ENCODE peak calls at places on chromosomes 5 and 9, in four cellular contexts. Y, Q, E and B are unnamed samples.
A peak's percentile ranks its signal among the peaks of the same experiment; 100 is the strongest.

GRCh38 chr5:177332031-177332895 is 19.2 kb downstream of the LMAN2 start:
- ATAC-seq in Y (no peak), Q (no peak), E (no peak), B (no peak)

GRCh38 chr5:121735618-121736017 is 116.1 kb upstream of the FTMT start:
- ATAC-seq in Y (no peak), Q (no peak), E (no peak), B (no peak)

GRCh38 chr5:126808619-126809018 is 31.7 kb downstream of the LMNB1 start:
- ATAC-seq in Y (peak; percentile 63), Q (peak; percentile 74), E (peak; percentile 57), B (no peak)

GRCh38 chr5:179373101-179373934 is 28.1 kb upstream of the ADAMTS2 start:
- ATAC-seq in Y (no peak), Q (no peak), E (no peak), B (no peak)

GRCh38 chr5:128225245-128226030 is 141.9 kb downstream of the SLC12A2 start:
- ATAC-seq in Y (no peak), Q (no peak), E (no peak), B (no peak)

GRCh38 chr5:33973271-33973670 is 11.2 kb downstream of the SLC45A2 start:
- ATAC-seq in Y (no peak), Q (no peak), E (no peak), B (no peak)

GRCh38 chr9:127340721-127341120 is 56.2 kb upstream of the SLC2A8 start:
- ATAC-seq in Y (no peak), Q (no peak), E (no peak), B (peak; percentile 16)

GRCh38 chr5:154311362-154311761 is 120.8 kb downstream of the GALNT10 start:
- ATAC-seq in Y (no peak), Q (no peak), E (no peak), B (no peak)

GRCh38 chr5:100904259-100904822 is 1.3 kb upstream of the ST8SIA4 start:
- ATAC-seq in Y (peak; percentile 2), Q (no peak), E (no peak), B (no peak)

GRCh38 chr5:140219068-140219971 is 44.3 kb downstream of the CYSTM1 start:
- ATAC-seq in Y (peak; percentile 71), Q (peak; percentile 58), E (no peak), B (no peak)

GRCh38 chr9:35518212-35518917 is 28.5 kb downstream of the RUSC2 start:
- ATAC-seq in Y (peak; percentile 89), Q (peak; percentile 99), E (peak; percentile 89), B (peak; percentile 82)

GRCh38 chr9:87479801-87480201 is 17.9 kb upstream of the DAPK1 start:
- ATAC-seq in Y (peak; percentile 93), Q (peak; percentile 86), E (no peak), B (peak; percentile 57)

GRCh38 chr9:90843530-90843929 is 41.9 kb downstream of the SYK start:
- ATAC-seq in Y (no peak), Q (no peak), E (no peak), B (no peak)

GRCh38 chr9:103014242-103014641 is 19.1 kb downstream of the CYLC2 start:
- ATAC-seq in Y (no peak), Q (no peak), E (no peak), B (no peak)

GRCh38 chr5:132776077-132776931 is 735 bp downstream of the SEPTIN8 start:
- ATAC-seq in Y (peak; percentile 13), Q (peak; percentile 21), E (peak; percentile 34), B (peak; percentile 1)

GRCh38 chr5:11311272-11311671 is 550.2 kb upstream of the DAP start:
- ATAC-seq in Y (no peak), Q (no peak), E (no peak), B (no peak)

GRCh38 chr9:5918460-5918859 is 27.8 kb downstream of the MLANA start:
- ATAC-seq in Y (no peak), Q (no peak), E (no peak), B (no peak)

GRCh38 chr5:94316916-94317838 is 301.2 kb downstream of the KIAA0825 start:
- ATAC-seq in Y (no peak), Q (no peak), E (no peak), B (no peak)

GRCh38 chr5:983238-983524 is 25.4 kb upstream of the NKD2 start:
- ATAC-seq in Y (no peak), Q (no peak), E (no peak), B (no peak)

DNA sequence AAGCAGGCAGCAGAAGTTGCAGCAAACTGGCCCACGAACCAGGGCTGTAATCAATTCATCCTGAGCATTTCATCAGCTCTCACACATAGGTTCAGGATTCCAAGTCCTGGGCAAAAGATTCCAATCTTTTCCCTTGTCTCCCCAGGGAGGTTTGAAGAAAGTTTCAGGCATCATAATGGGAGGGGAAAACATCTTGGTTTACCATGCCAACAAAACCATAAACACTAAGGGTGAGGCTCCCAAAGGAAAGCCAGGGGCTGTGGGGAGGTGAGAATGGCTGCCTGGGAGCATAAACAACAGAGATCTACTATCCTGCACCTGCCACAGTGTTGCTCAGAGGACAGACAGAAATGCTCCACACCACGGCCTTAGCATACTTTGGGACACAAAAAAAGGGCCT is 94.6 kb downstream of the SH3TC2 start:
- ATAC-seq in Y (no peak), Q (no peak), E (no peak), B (no peak)
- TF ChIP-seq CTCF in Y (no peak), Q (no peak), E (no peak), B (no peak)

DNA sequence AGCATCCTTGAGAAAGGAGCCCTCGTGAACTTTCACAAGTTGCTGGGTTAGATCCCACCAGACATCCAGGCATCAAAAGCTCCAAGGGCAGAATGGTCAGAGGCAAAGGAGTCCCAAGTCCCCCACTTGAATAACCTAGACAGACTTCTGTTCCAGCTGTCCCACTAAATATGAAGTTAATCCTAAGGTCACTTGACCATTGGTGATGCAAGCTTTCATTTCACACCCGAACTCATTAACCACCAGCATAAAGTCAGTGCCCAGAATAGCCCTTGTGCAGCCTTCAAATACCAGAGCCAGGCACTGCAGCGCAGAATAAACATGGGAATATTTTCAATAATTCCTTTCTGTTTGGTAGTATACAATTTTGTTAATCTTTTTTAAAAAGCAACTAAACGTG is 28.9 kb downstream of the OXCT1 start:
- ATAC-seq in Y (no peak), Q (no peak), E (no peak), B (no peak)
- H3K36me3 ChIP-seq in Y (no peaks in the 10 kb centered on the region), Q (no peaks in the 10 kb centered on the region), E (peaks cover 48% of the 10 kb centered on the region), B (no peaks in the 10 kb centered on the region)

GRCh38 chr5:5432020-5432707 is 9.7 kb downstream of the ICE1 start:
- ATAC-seq in Y (no peak), Q (no peak), E (peak; percentile 94), B (no peak)

GRCh38 chr5:5424736-5425135 is 2.3 kb downstream of the ICE1 start:
- ATAC-seq in Y (no peak), Q (no peak), E (no peak), B (no peak)

DNA sequence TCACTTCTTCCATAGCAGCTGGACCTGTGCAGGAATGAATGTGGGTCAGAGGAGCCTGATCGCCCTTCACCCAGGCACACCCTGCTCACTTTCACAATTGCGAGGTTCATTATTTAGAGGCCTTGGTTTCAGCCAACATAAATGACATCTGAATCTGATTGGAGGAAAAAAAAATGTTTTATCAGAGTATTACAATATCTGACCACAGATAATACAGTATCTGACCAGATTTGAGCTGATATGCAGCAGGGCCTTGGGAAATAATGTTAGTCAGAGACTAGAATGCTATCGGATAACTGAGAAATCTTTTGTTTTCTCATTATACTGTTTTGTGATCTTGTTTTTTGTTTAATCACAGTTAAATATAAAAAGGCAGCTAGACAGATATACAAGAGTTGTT is 7.7 kb downstream of the ICE1 start:
- ATAC-seq in Y (peak; percentile 21), Q (no peak), E (no peak), B (no peak)
- H3K27ac ChIP-seq in Y (no peak overlapping the region), Q (no peak overlapping the region), E (no peak overlapping the region), B (no peak overlapping the region)

DNA sequence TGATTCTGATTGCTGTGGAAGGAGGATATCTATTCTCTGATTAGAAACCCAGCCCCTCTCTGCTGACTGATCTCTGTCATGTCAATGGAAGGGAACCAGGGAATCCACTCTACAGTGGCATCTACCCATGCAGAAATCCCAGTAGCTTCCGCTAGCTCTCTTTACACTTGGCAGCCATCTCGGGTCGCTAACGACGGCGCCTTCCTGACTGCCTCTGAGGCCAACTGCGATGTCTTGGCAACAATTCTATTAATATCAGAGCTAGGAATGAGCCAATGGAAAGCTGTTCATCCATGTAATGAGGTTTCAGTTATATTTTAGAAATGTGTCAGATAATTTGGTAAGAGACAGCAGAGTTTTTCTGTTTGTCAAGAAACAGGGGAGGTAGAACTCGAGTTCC is 67.6 kb upstream of the ATP10B start:
- ATAC-seq in Y (no peak), Q (no peak), E (no peak), B (no peak)
- TF ChIP-seq CTCF in Y (no peak), Q (no peak), E (no peak), B (no peak)

GRCh38 chr9:136499935-136500910 is 17.4 kb upstream of the SEC16A start:
- ATAC-seq in Y (no peak), Q (peak; percentile 52), E (no peak), B (no peak)
- H3K36me3 ChIP-seq in Y (peaks cover 19% of the 10 kb centered on the region), Q (no peaks in the 10 kb centered on the region), E (peaks cover 83% of the 10 kb centered on the region), B (no peaks in the 10 kb centered on the region)

GRCh38 chr5:156913355-156913718 is 49.7 kb downstream of the TIMD4 start:
- ATAC-seq in Y (no peak), Q (no peak), E (no peak), B (no peak)
- H3K27ac ChIP-seq in Y (no peak overlapping the region), Q (no peak overlapping the region), E (no peak overlapping the region), B (no peak overlapping the region)

DNA sequence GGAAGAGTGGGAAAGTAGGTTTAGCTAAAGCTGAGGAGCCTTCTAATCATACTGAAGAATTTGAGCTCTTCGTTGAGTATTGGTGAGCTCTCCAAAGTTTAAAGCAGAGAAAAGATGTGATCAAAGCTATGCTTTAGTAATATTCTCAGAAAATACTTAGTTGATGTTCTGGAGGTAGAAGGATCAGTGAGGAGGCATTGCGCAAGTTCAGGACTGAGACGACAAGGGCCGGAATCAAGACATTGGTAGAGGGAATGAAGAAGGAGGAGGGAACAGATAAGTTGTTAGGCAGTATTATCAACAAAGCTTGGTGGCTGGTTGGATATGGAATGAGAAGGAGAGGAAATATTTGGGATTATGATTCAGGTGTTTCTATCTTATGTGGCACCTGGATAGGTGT is 7.1 kb downstream of the CAVIN4 start:
- ATAC-seq in Y (no peak), Q (no peak), E (no peak), B (no peak)
- TF ChIP-seq CTCF in Y (no peak), Q (no peak), E (no peak), B (no peak)

GRCh38 chr5:38932854-38933408 is 87.1 kb downstream of the OSMR start:
- ATAC-seq in Y (no peak), Q (no peak), E (no peak), B (no peak)
- H3K36me3 ChIP-seq in Y (peaks cover 5% of the 10 kb centered on the region), Q (peaks cover 40% of the 10 kb centered on the region), E (peaks cover 98% of the 10 kb centered on the region), B (peaks cover 90% of the 10 kb centered on the region)

GRCh38 chr5:56177134-56177533 is 56.0 kb downstream of the ANKRD55 start:
- ATAC-seq in Y (no peak), Q (no peak), E (no peak), B (peak; percentile 26)
- H3K27ac ChIP-seq in Y (no peak overlapping the region), Q (no peak overlapping the region), E (no peak overlapping the region), B (peak overlapping the region; percentile 27)